ENCODE peak calls at places on chromosomes 13 and 19, in five cellular contexts. One of them, this sample, is unnamed.

GRCh38 chr13:39484506-39485313 is 118.3 kb downstream of the LHFPL6 start:
- DNase-seq in neural progenitor cell: no peak
- DNase-seq in GM23338: no peak
- DNase-seq in hepatocyte: no peak
- DNase-seq in HCT116: no peak
- DNase-seq in this sample: no peak

GRCh38 chr13:47809411-47809810 is 191.7 kb downstream of the SUCLA2 start:
- DNase-seq in neural progenitor cell: no peak
- DNase-seq in GM23338: no peak
- DNase-seq in hepatocyte: no peak
- DNase-seq in HCT116: no peak
- DNase-seq in this sample: no peak

GRCh38 chr19:13764821-13765394 is 586 bp downstream of the MRI1 start:
- DNase-seq in neural progenitor cell: peak; percentile 46
- DNase-seq in GM23338: peak; percentile 58
- DNase-seq in hepatocyte: peak; percentile 54
- DNase-seq in HCT116: no peak
- DNase-seq in this sample: no peak

GRCh38 chr19:54674021-54674617 is 11.3 kb downstream of the LILRB4 start:
- DNase-seq in neural progenitor cell: peak; percentile 55
- DNase-seq in GM23338: peak; percentile 86
- DNase-seq in hepatocyte: no peak
- DNase-seq in HCT116: peak; percentile 34
- DNase-seq in this sample: peak; percentile 63

GRCh38 chr13:32036131-32036695 is 4.6 kb downstream of the FRY start:
- DNase-seq in neural progenitor cell: no peak
- DNase-seq in GM23338: no peak
- DNase-seq in hepatocyte: no peak
- DNase-seq in HCT116: no peak
- DNase-seq in this sample: no peak

GRCh38 chr19:10766681-10767201 is 48.9 kb downstream of the DNM2 start:
- DNase-seq in neural progenitor cell: no peak
- DNase-seq in GM23338: no peak
- DNase-seq in hepatocyte: no peak
- DNase-seq in HCT116: no peak
- DNase-seq in this sample: no peak

GRCh38 chr19:34448191-34448590 is 20.0 kb downstream of the UBA2 start:
- DNase-seq in neural progenitor cell: no peak
- DNase-seq in GM23338: no peak
- DNase-seq in hepatocyte: no peak
- DNase-seq in HCT116: no peak
- DNase-seq in this sample: no peak

GRCh38 chr19:54024660-54025059 is 33.2 kb downstream of the CACNG6 start:
- DNase-seq in neural progenitor cell: no peak
- DNase-seq in GM23338: no peak
- DNase-seq in hepatocyte: no peak
- DNase-seq in HCT116: no peak
- DNase-seq in this sample: no peak

GRCh38 chr13:91134773-91135124 is 212.7 kb upstream of the MIR17HG start:
- DNase-seq in neural progenitor cell: no peak
- DNase-seq in GM23338: no peak
- DNase-seq in hepatocyte: no peak
- DNase-seq in HCT116: no peak
- DNase-seq in this sample: no peak

GRCh38 chr19:58009666-58010301 is 7.2 kb upstream of the ZNF606 start:
- DNase-seq in neural progenitor cell: peak; percentile 71
- DNase-seq in GM23338: peak; percentile 90
- DNase-seq in hepatocyte: peak; percentile 71
- DNase-seq in HCT116: no peak
- DNase-seq in this sample: no peak

GRCh38 chr19:11137542-11138384 is 17.8 kb downstream of the SPC24 start:
- DNase-seq in neural progenitor cell: peak; percentile 97
- DNase-seq in GM23338: peak; percentile 93
- DNase-seq in hepatocyte: peak; percentile 88
- DNase-seq in HCT116: no peak
- DNase-seq in this sample: peak; percentile 57

GRCh38 chr19:40802300-40803169 is 3.5 kb downstream of the EGLN2 start:
- DNase-seq in neural progenitor cell: no peak
- DNase-seq in GM23338: no peak
- DNase-seq in hepatocyte: no peak
- DNase-seq in HCT116: no peak
- DNase-seq in this sample: peak; percentile 35

GRCh38 chr19:6012416-6013170 is 34.7 kb upstream of the RANBP3 start:
- DNase-seq in neural progenitor cell: no peak
- DNase-seq in GM23338: no peak
- DNase-seq in hepatocyte: no peak
- DNase-seq in HCT116: no peak
- DNase-seq in this sample: no peak

GRCh38 chr19:38919837-38920528 is 8.0 kb upstream of the CCER2 start:
- DNase-seq in neural progenitor cell: no peak
- DNase-seq in GM23338: no peak
- DNase-seq in hepatocyte: no peak
- DNase-seq in HCT116: no peak
- DNase-seq in this sample: no peak

GRCh38 chr13:24617394-24618218 is 62.6 kb upstream of the ATP12A start:
- DNase-seq in neural progenitor cell: no peak
- DNase-seq in GM23338: no peak
- DNase-seq in hepatocyte: no peak
- DNase-seq in HCT116: no peak
- DNase-seq in this sample: no peak

GRCh38 chr19:3483226-3483628 is at the start of gene SMIM44:
- DNase-seq in neural progenitor cell: no peak
- DNase-seq in GM23338: no peak
- DNase-seq in hepatocyte: no peak
- DNase-seq in HCT116: no peak
- DNase-seq in this sample: no peak

GRCh38 chr19:50969413-50969760 is at the start of gene KLK6:
- DNase-seq in neural progenitor cell: no peak
- DNase-seq in GM23338: no peak
- DNase-seq in hepatocyte: peak; percentile 33
- DNase-seq in HCT116: peak; percentile 76
- DNase-seq in this sample: no peak

GRCh38 chr13:31476266-31476665 is 263.1 kb upstream of the RXFP2 start:
- DNase-seq in neural progenitor cell: no peak
- DNase-seq in GM23338: peak; percentile 13
- DNase-seq in hepatocyte: peak; percentile 20
- DNase-seq in HCT116: no peak
- DNase-seq in this sample: no peak

GRCh38 chr13:110520431-110521295 is 40.9 kb downstream of the RAB20 start:
- DNase-seq in neural progenitor cell: no peak
- DNase-seq in GM23338: no peak
- DNase-seq in hepatocyte: peak; percentile 44
- DNase-seq in HCT116: no peak
- DNase-seq in this sample: no peak

GRCh38 chr13:32587014-32587773 is 942 bp downstream of the PDS5B start:
- DNase-seq in neural progenitor cell: peak; percentile 93
- DNase-seq in GM23338: peak; percentile 76
- DNase-seq in hepatocyte: peak; percentile 90
- DNase-seq in HCT116: peak; percentile 16
- DNase-seq in this sample: peak; percentile 81

GRCh38 chr19:3968556-3969434 is 2.1 kb downstream of the DAPK3 start:
- DNase-seq in neural progenitor cell: peak; percentile 96
- DNase-seq in GM23338: peak; percentile 97
- DNase-seq in hepatocyte: peak; percentile 96
- DNase-seq in HCT116: peak; percentile 85
- DNase-seq in this sample: no peak

GRCh38 chr19:46697142-46697960 is 19.6 kb downstream of the PRKD2 start:
- DNase-seq in neural progenitor cell: peak; percentile 97
- DNase-seq in GM23338: peak; percentile 99
- DNase-seq in hepatocyte: peak; percentile 88
- DNase-seq in HCT116: peak; percentile 80
- DNase-seq in this sample: peak; percentile 37

GRCh38 chr13:72500851-72501250 is 226.6 kb downstream of the MZT1 start:
- DNase-seq in neural progenitor cell: no peak
- DNase-seq in GM23338: no peak
- DNase-seq in hepatocyte: no peak
- DNase-seq in HCT116: no peak
- DNase-seq in this sample: no peak

GRCh38 chr19:42287017-42287825 is 14.7 kb upstream of the PRR19 start:
- DNase-seq in neural progenitor cell: no peak
- DNase-seq in GM23338: no peak
- DNase-seq in hepatocyte: no peak
- DNase-seq in HCT116: no peak
- DNase-seq in this sample: no peak

GRCh38 chr19:14381689-14382474 is 638 bp downstream of the ADGRE5 start:
- DNase-seq in neural progenitor cell: no peak
- DNase-seq in GM23338: no peak
- DNase-seq in hepatocyte: no peak
- DNase-seq in HCT116: no peak
- DNase-seq in this sample: peak; percentile 66

GRCh38 chr13:92842145-92842544 is 384.5 kb upstream of the GPC6 start:
- DNase-seq in neural progenitor cell: no peak
- DNase-seq in GM23338: no peak
- DNase-seq in hepatocyte: no peak
- DNase-seq in HCT116: no peak
- DNase-seq in this sample: no peak

GRCh38 chr13:40798380-40798779 is 9.0 kb downstream of the SLC25A15 start:
- DNase-seq in neural progenitor cell: no peak
- DNase-seq in GM23338: no peak
- DNase-seq in hepatocyte: no peak
- DNase-seq in HCT116: no peak
- DNase-seq in this sample: no peak

GRCh38 chr19:4183967-4184717 is 1.7 kb downstream of the ANKRD24 start:
- DNase-seq in neural progenitor cell: peak; percentile 42
- DNase-seq in GM23338: no peak
- DNase-seq in hepatocyte: no peak
- DNase-seq in HCT116: no peak
- DNase-seq in this sample: no peak

GRCh38 chr19:29983568-29983967 is 41.5 kb downstream of the URI1 start:
- DNase-seq in neural progenitor cell: no peak
- DNase-seq in GM23338: no peak
- DNase-seq in hepatocyte: no peak
- DNase-seq in HCT116: no peak
- DNase-seq in this sample: no peak
- H3K27ac ChIP-seq in neural progenitor cell: no peak overlapping the region
- H3K27ac ChIP-seq in GM23338: no peak overlapping the region
- H3K27ac ChIP-seq in hepatocyte: no peak overlapping the region
- H3K27ac ChIP-seq in HCT116: no peak overlapping the region
- H3K27ac ChIP-seq in this sample: no peak overlapping the region

GRCh38 chr13:112102243-112102642 is 35.3 kb downstream of the SOX1 start:
- DNase-seq in neural progenitor cell: peak; percentile 28
- DNase-seq in GM23338: peak; percentile 19
- DNase-seq in hepatocyte: no peak
- DNase-seq in HCT116: peak; percentile 7
- DNase-seq in this sample: no peak
- TF ChIP-seq EZH2phosphoT487 in neural progenitor cell: no peak
- TF ChIP-seq EZH2phosphoT487 in GM23338: no peak
- TF ChIP-seq EZH2phosphoT487 in hepatocyte: no peak
- TF ChIP-seq EZH2phosphoT487 in HCT116: no peak
- TF ChIP-seq EZH2phosphoT487 in this sample: no peak

DNA sequence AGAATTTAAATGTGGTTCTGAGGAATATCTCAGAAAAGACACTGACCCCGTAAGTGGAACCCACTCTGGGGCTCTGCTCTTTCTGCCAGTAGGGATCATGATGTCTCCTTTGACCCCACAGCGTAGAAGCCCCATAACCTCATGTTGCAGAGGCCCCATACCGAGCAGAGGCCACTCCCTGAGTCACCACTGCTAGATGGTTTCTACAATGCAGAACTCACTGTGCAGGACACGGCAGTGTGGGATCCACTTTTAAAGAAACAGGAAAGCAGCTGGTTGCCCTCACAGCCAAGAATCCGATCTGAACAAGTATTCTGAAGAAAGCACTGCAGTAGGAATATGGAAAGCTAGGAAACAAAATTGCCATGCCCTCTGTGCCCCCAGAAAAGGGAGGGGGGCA is 4.2 kb downstream of the SLC7A1 start:
- DNase-seq in neural progenitor cell: no peak
- DNase-seq in GM23338: no peak
- DNase-seq in hepatocyte: no peak
- DNase-seq in HCT116: no peak
- DNase-seq in this sample: no peak
- H4K20me1 ChIP-seq in neural progenitor cell: peaks cover 66% of the 10 kb centered on the region
- H4K20me1 ChIP-seq in GM23338: peaks cover 69% of the 10 kb centered on the region
- H4K20me1 ChIP-seq in hepatocyte: peaks cover 38% of the 10 kb centered on the region
- H4K20me1 ChIP-seq in HCT116: peaks cover 10% of the 10 kb centered on the region
- H4K20me1 ChIP-seq in this sample: peaks cover 55% of the 10 kb centered on the region

GRCh38 chr19:16736709-16737108 is 17.1 kb downstream of the NWD1 start:
- DNase-seq in neural progenitor cell: peak; percentile 20
- DNase-seq in GM23338: peak; percentile 73
- DNase-seq in hepatocyte: no peak
- DNase-seq in HCT116: peak; percentile 60
- DNase-seq in this sample: peak; percentile 53
- H3K27ac ChIP-seq in neural progenitor cell: no peak overlapping the region
- H3K27ac ChIP-seq in GM23338: no peak overlapping the region
- H3K27ac ChIP-seq in hepatocyte: no peak overlapping the region
- H3K27ac ChIP-seq in HCT116: no peak overlapping the region
- H3K27ac ChIP-seq in this sample: no peak overlapping the region